ENCODE peak calls at places on chromosomes 11 and 22, in four cellular contexts. V is mammary epithelial cell, M is A549, B is cardiac muscle cell. X is an unnamed sample. For H3K9me3, the result is how much of the 10 kb centered on the place peaks cover.

GRCh38 chr11:76609736-76610370 is 60.7 kb downstream of the LRRC32 start:
- DNase-seq in V (no peak), M (no peak), B (peak), X (no peak)

GRCh38 chr11:77175021-77175842 is 47.2 kb downstream of the MYO7A start:
- DNase-seq in V (no peak), M (no peak), B (no peak), X (no peak)

GRCh38 chr11:11463397-11463796 is 110.3 kb upstream of the CSNK2A3 start:
- DNase-seq in V (no peak), M (no peak), B (no peak), X (no peak)

GRCh38 chr11:94737171-94737611 is 31.0 kb upstream of the AMOTL1 start:
- DNase-seq in V (no peak), M (peak), B (no peak), X (no peak)

GRCh38 chr11:116960916-116961315 is 123.5 kb upstream of the APOA1 start:
- DNase-seq in V (peak), M (no peak), B (peak), X (no peak)

GRCh38 chr11:62875698-62876483 is 4.8 kb upstream of the SLC3A2 start:
- DNase-seq in V (no peak), M (no peak), B (no peak), X (no peak)

GRCh38 chr11:61728940-61729219 is 23.6 kb upstream of the MYRF start:
- DNase-seq in V (peak), M (peak), B (peak), X (no peak)

GRCh38 chr11:132078230-132078629 is 707.8 kb downstream of the NTM start:
- DNase-seq in V (no peak), M (no peak), B (no peak), X (no peak)

GRCh38 chr11:8250981-8251620 is 12.6 kb downstream of the LMO1 start:
- DNase-seq in V (no peak), M (no peak), B (no peak), X (no peak)

GRCh38 chr11:62883677-62884076 is 3.0 kb downstream of the SLC3A2 start:
- DNase-seq in V (no peak), M (no peak), B (no peak), X (no peak)

GRCh38 chr11:58575377-58576020 is at the start of gene LPXN:
- DNase-seq in V (peak), M (no peak), B (peak), X (peak)

GRCh38 chr11:84628871-84629625 is 998.1 kb downstream of the DLG2 start:
- DNase-seq in V (no peak), M (no peak), B (no peak), X (no peak)

GRCh38 chr11:47035108-47035507 is 98.5 kb downstream of the CSTPP1 start:
- DNase-seq in V (no peak), M (no peak), B (no peak), X (no peak)

GRCh38 chr11:1209371-1210057 is 13.4 kb upstream of the MUC5B start:
- DNase-seq in V (no peak), M (no peak), B (no peak), X (no peak)
- H3K9me3 ChIP-seq in V (under half), M (under half), B (under half), X (under half)

DNA sequence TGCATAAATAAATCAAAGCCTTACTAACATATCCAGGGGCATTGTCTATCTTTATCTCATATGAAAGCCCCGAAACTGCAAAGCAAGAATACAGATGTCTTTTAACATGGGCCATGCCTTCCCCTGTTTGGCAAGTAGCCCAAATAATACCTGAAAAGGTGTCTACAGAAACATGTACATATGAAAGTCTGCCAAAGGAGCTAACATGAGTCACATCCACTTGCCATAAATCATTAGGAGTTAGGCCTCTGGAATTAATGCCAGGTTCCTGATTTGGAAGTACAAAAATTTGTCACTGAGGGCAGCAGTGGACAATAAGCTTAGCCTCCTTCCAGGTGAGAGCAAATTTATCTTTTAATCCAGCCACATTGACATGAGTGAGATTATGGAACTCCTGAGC is 85.5 kb upstream of the PGR start:
- DNase-seq in V (peak), M (no peak), B (no peak), X (no peak)
- H3K9me3 ChIP-seq in V (under half), M (under half), B (under half), X (under half)

DNA sequence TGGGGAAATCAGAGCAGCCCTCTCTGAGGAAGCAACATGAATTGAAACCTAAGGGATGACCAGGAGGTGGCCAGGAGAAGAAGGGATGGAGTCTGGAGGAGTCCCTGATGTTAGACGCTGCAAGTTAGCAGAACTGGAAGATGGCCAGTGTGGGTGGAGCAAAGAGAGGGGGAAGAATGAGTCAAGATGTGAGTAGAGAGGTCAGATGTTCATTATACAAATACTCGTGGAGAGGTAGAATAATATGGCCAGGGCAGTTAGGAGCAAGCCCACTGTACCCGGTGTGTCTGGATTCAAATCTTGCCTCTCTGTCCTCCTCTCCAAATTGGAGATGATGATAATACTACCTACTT is 242.0 kb downstream of the TENM4 start:
- DNase-seq in V (peak), M (no peak), B (peak), X (no peak)
- H3K9me3 ChIP-seq in V (under half), M (under half), B (under half), X (under half)

DNA sequence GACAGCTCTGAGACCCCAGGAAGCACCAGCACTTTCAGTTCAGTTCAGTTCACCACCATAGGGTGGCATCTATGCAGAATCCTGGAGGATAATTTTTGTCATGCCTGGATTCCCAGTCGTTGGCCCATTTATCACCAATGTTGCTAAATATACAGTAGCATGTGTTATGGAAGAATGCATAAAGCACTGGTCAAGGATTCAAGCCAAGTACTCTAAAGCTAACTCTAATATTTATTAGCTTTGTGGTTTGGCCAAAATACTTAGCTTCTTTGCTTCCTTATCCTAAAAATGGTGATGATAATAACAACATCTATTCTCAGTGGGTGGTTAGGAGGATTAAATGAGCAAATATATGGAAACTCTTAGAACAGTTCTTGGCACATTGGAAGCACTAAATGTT is 294.7 kb upstream of the ZC3H12C start:
- DNase-seq in V (no peak), M (no peak), B (peak), X (no peak)
- H3K9me3 ChIP-seq in V (under half), M (under half), B (under half), X (under half)

GRCh38 chr22:49546811-49547585 is 280.7 kb downstream of the BRD1 start:
- DNase-seq in V (no peak), M (no peak), B (no peak), X (no peak)
- H3K9me3 ChIP-seq in V (half or more), M (under half), B (under half), X (under half)

DNA sequence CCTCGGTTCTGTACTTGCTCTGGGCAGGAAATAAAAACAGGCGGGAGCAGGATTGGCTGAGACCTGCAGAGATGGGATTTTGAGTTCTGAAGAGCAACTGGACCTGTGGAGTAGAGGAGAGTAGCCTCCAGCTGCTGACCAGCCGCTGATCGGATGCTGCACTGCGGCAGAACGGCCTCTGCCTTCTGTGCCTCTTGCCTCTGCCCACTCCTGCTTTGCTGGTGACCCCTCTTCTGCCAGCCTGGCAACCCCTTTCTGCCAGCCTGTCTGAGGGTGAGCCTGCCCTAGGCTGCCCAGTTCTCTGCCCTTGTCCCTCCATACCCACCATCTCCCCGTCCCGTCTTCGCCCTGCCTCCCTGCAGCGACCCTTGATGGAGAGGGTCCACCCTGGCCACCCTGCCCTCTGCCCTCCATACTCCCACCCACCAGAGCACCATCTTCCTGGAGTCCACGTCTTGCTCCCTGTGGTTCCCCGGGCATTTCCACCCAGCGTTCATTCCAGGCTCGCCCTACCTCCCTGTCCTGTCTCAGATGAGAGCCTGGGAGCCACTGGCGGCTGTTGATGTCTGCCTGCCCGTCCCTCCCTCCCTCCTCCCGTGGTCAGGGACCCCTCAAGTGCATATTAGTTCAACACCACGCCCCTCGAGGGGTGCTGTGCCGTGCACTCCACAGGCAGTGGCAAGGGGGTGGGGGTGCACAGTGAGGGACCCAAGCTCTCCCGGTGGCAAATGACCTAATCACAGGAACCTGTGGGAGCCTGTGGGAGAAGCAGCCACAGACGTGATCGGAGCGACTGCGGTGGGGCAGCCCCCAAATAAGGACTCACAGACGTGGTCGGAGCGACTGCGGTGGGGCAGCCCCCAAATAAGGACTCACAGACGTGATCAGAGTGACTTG is 863.3 kb downstream of the TBC1D22A start:
- DNase-seq in V (no peak), M (no peak), B (no peak), X (no peak)
- H3K9me3 ChIP-seq in V (half or more), M (under half), B (under half), X (under half)